ENCODE peak calls at places on chromosomes 12 and 14, in five cellular contexts. P is heart left ventricle, B is tibial nerve, S is keratinocyte, J is HFF-Myc. O is an unnamed sample.

GRCh38 chr14:42391146-42391821 is 784.6 kb downstream of the LRFN5 start:
- DNase-seq in P (no peak), B (no peak), S (no peak), J (no peak), O (no peak)

GRCh38 chr14:78164226-78164853 is 5.8 kb upstream of the NRXN3 start:
- DNase-seq in P (no peak), B (no peak), S (no peak), J (no peak), O (no peak)

GRCh38 chr12:52837781-52838736 is 3.9 kb upstream of the KRT79 start:
- DNase-seq in P (no peak), B (no peak), S (no peak), J (no peak), O (no peak)

GRCh38 chr12:107130830-107131760 is 37.7 kb upstream of the CRY1 start:
- DNase-seq in P (no peak), B (no peak), S (no peak), J (peak; percentile 2), O (no peak)

GRCh38 chr14:35406811-35407630 is 2.5 kb upstream of the NFKBIA start:
- DNase-seq in P (no peak), B (no peak), S (no peak), J (no peak), O (peak; percentile 67)

GRCh38 chr14:94974893-94975292 is 182.4 kb downstream of the DICER1 start:
- DNase-seq in P (no peak), B (no peak), S (no peak), J (no peak), O (no peak)

GRCh38 chr14:87131879-87132278 is 861.1 kb downstream of the GALC start:
- DNase-seq in P (no peak), B (no peak), S (peak; percentile 87), J (no peak), O (peak; percentile 40)

GRCh38 chr12:65867428-65867827 is 43.1 kb downstream of the HMGA2 start:
- DNase-seq in P (no peak), B (no peak), S (no peak), J (no peak), O (peak; percentile 82)

GRCh38 chr12:66409195-66409871 is 107.0 kb downstream of the HELB start:
- DNase-seq in P (no peak), B (no peak), S (no peak), J (peak; percentile 58), O (peak; percentile 75)

GRCh38 chr14:93981874-93982683 is 5.7 kb upstream of the ASB2 start:
- DNase-seq in P (no peak), B (no peak), S (no peak), J (no peak), O (no peak)

GRCh38 chr12:102480401-102480800 is at the start of gene IGF1:
- DNase-seq in P (no peak), B (no peak), S (no peak), J (peak; percentile 15), O (peak; percentile 33)

GRCh38 chr12:45268672-45269406 is 52.9 kb downstream of the ANO6 start:
- DNase-seq in P (peak; percentile 89), B (peak; percentile 61), S (peak; percentile 42), J (peak; percentile 80), O (peak; percentile 89)

GRCh38 chr14:88422919-88423318 is 37.5 kb downstream of the SPATA7 start:
- DNase-seq in P (no peak), B (no peak), S (peak; percentile 1), J (peak; percentile 9), O (peak; percentile 46)

GRCh38 chr12:3680919-3681594 is 71.9 kb downstream of the CRACR2A start:
- DNase-seq in P (peak; percentile 49), B (no peak), S (no peak), J (no peak), O (peak; percentile 24)

GRCh38 chr14:60734465-60735242 is at the start of gene MNAT1:
- DNase-seq in P (peak; percentile 73), B (peak; percentile 43), S (no peak), J (peak; percentile 54), O (peak; percentile 86)

GRCh38 chr12:94761559-94761958 is 111.2 kb upstream of the TMCC3 start:
- DNase-seq in P (no peak), B (no peak), S (peak; percentile 50), J (peak; percentile 52), O (peak; percentile 92)

GRCh38 chr14:93549578-93549977 is 118.8 kb downstream of the UNC79 start:
- DNase-seq in P (no peak), B (no peak), S (no peak), J (no peak), O (no peak)

GRCh38 chr14:30888480-30889243 is 14.3 kb downstream of the COCH start:
- DNase-seq in P (no peak), B (no peak), S (no peak), J (no peak), O (no peak)

GRCh38 chr12:96121271-96121711 is 72.9 kb upstream of the ELK3 start:
- DNase-seq in P (no peak), B (no peak), S (no peak), J (no peak), O (no peak)

GRCh38 chr12:117473856-117474255 is 112.4 kb upstream of the NOS1 start:
- DNase-seq in P (no peak), B (no peak), S (no peak), J (no peak), O (no peak)

GRCh38 chr12:108312885-108313203 is 26.3 kb downstream of the CMKLR1 start:
- DNase-seq in P (peak; percentile 81), B (no peak), S (no peak), J (no peak), O (no peak)

GRCh38 chr14:76755610-76756390 is 5.5 kb upstream of the VASH1 start:
- DNase-seq in P (no peak), B (no peak), S (no peak), J (no peak), O (no peak)

GRCh38 chr12:212799-213526 is 994 bp downstream of the SLC6A12 start:
- DNase-seq in P (no peak), B (no peak), S (no peak), J (no peak), O (no peak)

GRCh38 chr12:26853303-26854027 is 20.5 kb upstream of the ITPR2 start:
- DNase-seq in P (peak; percentile 60), B (peak; percentile 46), S (no peak), J (no peak), O (peak; percentile 64)

GRCh38 chr14:50666772-50667490 is 1.2 kb downstream of the SAV1 start:
- DNase-seq in P (peak; percentile 30), B (no peak), S (no peak), J (no peak), O (peak; percentile 67)

GRCh38 chr12:78261901-78262300 is 431.2 kb downstream of the NAV3 start:
- DNase-seq in P (no peak), B (no peak), S (no peak), J (no peak), O (no peak)

GRCh38 chr14:60106341-60106740 is 14.6 kb downstream of the PCNX4 start:
- DNase-seq in P (peak; percentile 16), B (no peak), S (no peak), J (no peak), O (peak; percentile 57)

GRCh38 chr14:95713596-95714371 is at the start of gene TCL1A:
- DNase-seq in P (no peak), B (no peak), S (no peak), J (no peak), O (no peak)

DNA sequence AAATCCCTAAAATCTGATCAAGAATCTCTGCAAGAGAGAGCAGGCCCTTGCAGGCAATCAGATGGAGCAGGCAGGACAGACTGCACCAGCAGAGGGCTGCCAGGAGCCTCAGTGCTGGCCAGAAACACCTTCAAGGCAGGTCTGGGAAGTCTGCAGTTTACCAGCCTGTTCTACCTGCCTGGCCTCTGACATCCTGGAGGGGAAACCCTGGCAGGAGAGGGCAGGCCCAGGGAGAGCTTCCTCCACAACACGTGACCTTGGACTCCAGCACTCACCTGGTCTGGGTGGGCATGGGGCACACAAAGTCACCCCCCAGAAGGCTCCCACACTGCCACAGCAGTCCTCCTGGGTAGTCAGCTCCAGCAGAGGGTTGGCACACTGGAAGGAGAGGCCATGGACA is 56.0 kb downstream of the ISCA2 start:
- DNase-seq in P (no peak), B (no peak), S (no peak), J (no peak), O (no peak)
- H3K4me3 ChIP-seq in P (no peak overlapping the region), B (no peak overlapping the region), S (no peak overlapping the region), J (no peak overlapping the region), O (no peak overlapping the region)

GRCh38 chr12:47772738-47773061 is 338 bp upstream of the SLC48A1 start:
- DNase-seq in P (no peak), B (no peak), S (no peak), J (no peak), O (no peak)
- TF ChIP-seq CTCF in P (no peak), B (no peak), S (no peak), J (no peak), O (no peak)

GRCh38 chr12:24252580-24252979 is 303.1 kb upstream of the SOX5 start:
- DNase-seq in P (no peak), B (no peak), S (no peak), J (no peak), O (no peak)

GRCh38 chr12:24255920-24256635 is 306.6 kb upstream of the SOX5 start:
- DNase-seq in P (no peak), B (no peak), S (no peak), J (no peak), O (no peak)

DNA sequence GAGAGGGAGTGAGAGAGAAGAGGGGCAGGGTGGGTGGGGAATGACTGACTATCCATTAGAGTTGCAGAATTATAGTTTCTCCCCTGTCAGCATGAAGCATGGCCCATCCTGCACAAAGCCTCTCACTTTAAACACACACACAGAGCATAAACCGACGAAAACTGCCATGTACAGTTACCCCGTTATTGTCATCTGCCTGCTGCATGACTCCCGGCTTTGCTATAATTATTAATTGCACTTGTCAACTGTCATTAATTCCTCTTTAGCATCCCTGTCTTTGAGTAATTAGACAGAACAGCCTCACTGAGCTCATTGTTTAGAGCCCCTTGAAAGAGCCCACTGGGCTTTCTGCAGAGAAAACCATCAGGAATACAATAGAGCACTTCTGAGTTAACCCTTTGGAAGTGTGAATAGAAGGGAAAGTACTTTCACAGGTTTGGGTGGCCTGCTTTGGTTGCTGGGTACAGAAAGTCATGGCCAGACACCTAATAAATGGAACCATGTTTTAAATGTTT is 307.2 kb upstream of the SOX5 start:
- DNase-seq in P (no peak), B (no peak), S (no peak), J (no peak), O (no peak)
- H3K4me3 ChIP-seq in P (no peak overlapping the region), B (no peak overlapping the region), S (no peak overlapping the region), J (no peak overlapping the region), O (no peak overlapping the region)

DNA sequence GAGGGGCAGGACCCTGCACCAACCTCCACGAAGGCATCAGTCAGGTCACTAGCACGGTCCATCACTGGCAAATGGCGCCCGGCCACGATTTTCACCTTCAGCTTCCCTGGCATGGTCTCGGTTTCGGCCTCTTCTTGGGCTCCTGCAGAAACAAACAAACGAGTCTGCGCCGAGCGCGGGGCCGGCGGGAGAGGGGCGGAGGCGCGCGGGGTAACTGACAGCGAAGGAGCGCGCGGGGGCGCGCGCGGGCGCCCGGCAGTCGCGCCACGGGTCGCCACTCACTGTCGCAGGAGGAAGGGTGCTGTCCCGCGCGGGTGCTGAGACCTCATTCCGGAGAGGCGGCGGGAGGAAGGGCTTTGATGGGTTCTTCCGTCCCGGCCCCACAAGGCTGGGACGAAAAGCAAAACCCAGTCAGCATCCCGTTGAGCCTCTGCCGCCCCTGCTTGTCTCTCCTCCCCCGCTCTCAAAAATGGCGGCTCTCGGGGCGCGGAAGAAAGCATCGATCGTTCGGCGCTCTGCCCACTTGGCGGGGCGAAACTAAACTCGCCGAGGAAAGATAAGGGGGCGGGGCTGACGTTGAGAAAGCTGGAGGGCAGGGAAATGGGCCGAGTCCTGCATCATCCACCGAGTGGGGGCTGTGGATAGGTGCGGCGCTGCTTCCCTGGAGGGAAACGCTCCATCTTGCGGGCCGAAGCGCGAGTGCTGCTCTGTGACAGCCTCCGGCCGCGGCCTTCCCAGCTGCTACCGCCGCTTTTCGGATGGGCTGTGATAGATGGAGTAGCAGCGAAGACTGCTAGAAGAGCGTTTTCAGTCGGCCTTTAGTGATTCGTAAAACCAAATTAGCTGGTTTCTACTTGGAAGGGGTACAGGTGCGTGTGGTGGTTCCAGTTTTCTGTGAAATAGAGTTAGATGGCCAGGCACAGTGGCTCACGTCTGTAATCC is at the start of gene C2CD5:
- DNase-seq in P (peak; percentile 98), B (peak; percentile 92), S (no peak), J (peak; percentile 91), O (peak; percentile 98)
- TF ChIP-seq CTCF in P (peak; percentile 48), B (peak; percentile 28), S (peak; percentile 51), J (peak; percentile 20), O (peak; percentile 39)